ENCODE peak calls at places on chromosome 3, in four cellular contexts. O is GM12891; I is stimulated activated CD8-positive, alpha-beta memory T cell treated with anti-CD3 and anti-CD28 coated beads, Interleukin-4, amount 100 ng/mL, for 1 hour; G is GM23338. T is an unnamed sample.

GRCh38 chr3:52447512-52448355 is 2.8 kb upstream of the SEMA3G start:
- DNase-seq in I (no peak), O (no peak), G (no peak), T (no peak)

GRCh38 chr3:52845691-52846426 is 11.0 kb upstream of the MUSTN1 start:
- DNase-seq in G (peak; percentile 47), O (no peak), I (no peak), T (no peak)

GRCh38 chr3:141237701-141238521 is 6.3 kb downstream of the PXYLP1 start:
- DNase-seq in G (no peak), O (no peak), I (no peak), T (no peak)

GRCh38 chr3:187830181-187830580 is 84.9 kb upstream of the BCL6 start:
- DNase-seq in G (no peak), I (no peak), O (no peak), T (no peak)

GRCh38 chr3:36695769-36696137 is 68.6 kb downstream of the DCLK3 start:
- DNase-seq in O (no peak), I (no peak), G (no peak), T (no peak)

GRCh38 chr3:195877767-195878423 is 30.5 kb downstream of the TNK2 start:
- DNase-seq in O (no peak), G (no peak), I (no peak), T (no peak)

GRCh38 chr3:123522666-123523412 is 62.0 kb downstream of the HACD2 start:
- DNase-seq in O (no peak), I (no peak), G (no peak), T (no peak)

GRCh38 chr3:27888562-27888961 is 166.4 kb upstream of the EOMES start:
- DNase-seq in G (peak; percentile 17), O (no peak), I (no peak), T (no peak)

GRCh38 chr3:52277071-52277964 is 1.1 kb downstream of the WDR82 start:
- DNase-seq in G (peak; percentile 53), O (no peak), I (peak; percentile 33), T (no peak)